ENCODE peak calls at places on chromosomes 12 and 14, in five cellular contexts. One of them, this sample, is unnamed.

GRCh38 chr12:11863988-11864387 is 206.8 kb upstream of the BCL2L14 start:
- DNase-seq in dorsolateral prefrontal cortex: no peak
- DNase-seq in body of pancreas: no peak
- DNase-seq in left ventricle myocardium inferior: no peak
- DNase-seq in PC-9: no peak
- DNase-seq in this sample: no peak

GRCh38 chr14:32559595-32559994 is 230.5 kb downstream of the AKAP6 start:
- DNase-seq in dorsolateral prefrontal cortex: no peak
- DNase-seq in body of pancreas: no peak
- DNase-seq in left ventricle myocardium inferior: no peak
- DNase-seq in PC-9: no peak
- DNase-seq in this sample: no peak

GRCh38 chr12:3299929-3300832 is 190.8 kb upstream of the PRMT8 start:
- DNase-seq in dorsolateral prefrontal cortex: peak
- DNase-seq in body of pancreas: peak
- DNase-seq in left ventricle myocardium inferior: peak
- DNase-seq in PC-9: peak
- DNase-seq in this sample: peak

GRCh38 chr14:21860172-21860571 is 186.6 kb upstream of the OR4E1 start:
- DNase-seq in dorsolateral prefrontal cortex: no peak
- DNase-seq in body of pancreas: no peak
- DNase-seq in left ventricle myocardium inferior: no peak
- DNase-seq in PC-9: no peak
- DNase-seq in this sample: no peak

GRCh38 chr14:54942913-54943312 is 40.3 kb upstream of the GCH1 start:
- DNase-seq in dorsolateral prefrontal cortex: no peak
- DNase-seq in body of pancreas: no peak
- DNase-seq in left ventricle myocardium inferior: no peak
- DNase-seq in PC-9: no peak
- DNase-seq in this sample: no peak

GRCh38 chr12:108285016-108285415 is 54.1 kb downstream of the CMKLR1 start:
- DNase-seq in dorsolateral prefrontal cortex: no peak
- DNase-seq in body of pancreas: no peak
- DNase-seq in left ventricle myocardium inferior: no peak
- DNase-seq in PC-9: no peak
- DNase-seq in this sample: no peak

GRCh38 chr12:39906237-39906636 is 199.6 kb downstream of the SLC2A13 start:
- DNase-seq in dorsolateral prefrontal cortex: no peak
- DNase-seq in body of pancreas: no peak
- DNase-seq in left ventricle myocardium inferior: no peak
- DNase-seq in PC-9: no peak
- DNase-seq in this sample: no peak

GRCh38 chr14:36604757-36605505 is 22.5 kb upstream of the NKX2-8 start:
- DNase-seq in dorsolateral prefrontal cortex: peak
- DNase-seq in body of pancreas: peak
- DNase-seq in left ventricle myocardium inferior: no peak
- DNase-seq in PC-9: peak
- DNase-seq in this sample: peak

GRCh38 chr12:122363782-122364181 is 58.7 kb downstream of the CLIP1 start:
- DNase-seq in dorsolateral prefrontal cortex: no peak
- DNase-seq in body of pancreas: no peak
- DNase-seq in left ventricle myocardium inferior: no peak
- DNase-seq in PC-9: no peak
- DNase-seq in this sample: no peak

GRCh38 chr12:124390442-124391116 is 95.7 kb downstream of the RFLNA start:
- DNase-seq in dorsolateral prefrontal cortex: no peak
- DNase-seq in body of pancreas: peak
- DNase-seq in left ventricle myocardium inferior: peak
- DNase-seq in PC-9: peak
- DNase-seq in this sample: no peak

GRCh38 chr12:716506-716905 is 35.9 kb upstream of the WNK1 start:
- DNase-seq in dorsolateral prefrontal cortex: no peak
- DNase-seq in body of pancreas: no peak
- DNase-seq in left ventricle myocardium inferior: peak
- DNase-seq in PC-9: no peak
- DNase-seq in this sample: no peak

GRCh38 chr14:68766299-68767247 is 26.3 kb downstream of the ZFP36L1 start:
- DNase-seq in dorsolateral prefrontal cortex: no peak
- DNase-seq in body of pancreas: no peak
- DNase-seq in left ventricle myocardium inferior: no peak
- DNase-seq in PC-9: no peak
- DNase-seq in this sample: no peak

GRCh38 chr14:43786066-43786762 is 720.9 kb downstream of the FSCB start:
- DNase-seq in dorsolateral prefrontal cortex: no peak
- DNase-seq in body of pancreas: no peak
- DNase-seq in left ventricle myocardium inferior: peak
- DNase-seq in PC-9: no peak
- DNase-seq in this sample: peak

GRCh38 chr14:93965287-93965821 is 11.0 kb downstream of the ASB2 start:
- DNase-seq in dorsolateral prefrontal cortex: no peak
- DNase-seq in body of pancreas: no peak
- DNase-seq in left ventricle myocardium inferior: no peak
- DNase-seq in PC-9: peak
- DNase-seq in this sample: no peak

GRCh38 chr14:55450539-55450938 is 10.1 kb upstream of the TBPL2 start:
- DNase-seq in dorsolateral prefrontal cortex: no peak
- DNase-seq in body of pancreas: no peak
- DNase-seq in left ventricle myocardium inferior: no peak
- DNase-seq in PC-9: no peak
- DNase-seq in this sample: no peak

GRCh38 chr12:126210448-126210847 is 1145.2 kb downstream of the AACS start:
- DNase-seq in dorsolateral prefrontal cortex: no peak
- DNase-seq in body of pancreas: no peak
- DNase-seq in left ventricle myocardium inferior: no peak
- DNase-seq in PC-9: no peak
- DNase-seq in this sample: no peak

GRCh38 chr14:91277546-91278382 is 33.3 kb upstream of the GPR68 start:
- DNase-seq in dorsolateral prefrontal cortex: peak
- DNase-seq in body of pancreas: no peak
- DNase-seq in left ventricle myocardium inferior: no peak
- DNase-seq in PC-9: no peak
- DNase-seq in this sample: no peak

GRCh38 chr14:45526715-45527549 is 273.9 kb upstream of the MIS18BP1 start:
- DNase-seq in dorsolateral prefrontal cortex: no peak
- DNase-seq in body of pancreas: peak
- DNase-seq in left ventricle myocardium inferior: no peak
- DNase-seq in PC-9: peak
- DNase-seq in this sample: peak

GRCh38 chr14:77653473-77653872 is 37.0 kb upstream of the SPTLC2 start:
- DNase-seq in dorsolateral prefrontal cortex: no peak
- DNase-seq in body of pancreas: no peak
- DNase-seq in left ventricle myocardium inferior: no peak
- DNase-seq in PC-9: no peak
- DNase-seq in this sample: no peak

GRCh38 chr12:94327819-94328218 is 131.8 kb downstream of the CEP83 start:
- DNase-seq in dorsolateral prefrontal cortex: no peak
- DNase-seq in body of pancreas: no peak
- DNase-seq in left ventricle myocardium inferior: no peak
- DNase-seq in PC-9: no peak
- DNase-seq in this sample: no peak

GRCh38 chr12:117671734-117672133 is 297.1 kb downstream of the KSR2 start:
- DNase-seq in dorsolateral prefrontal cortex: no peak
- DNase-seq in body of pancreas: peak
- DNase-seq in left ventricle myocardium inferior: peak
- DNase-seq in PC-9: no peak
- DNase-seq in this sample: peak

DNA sequence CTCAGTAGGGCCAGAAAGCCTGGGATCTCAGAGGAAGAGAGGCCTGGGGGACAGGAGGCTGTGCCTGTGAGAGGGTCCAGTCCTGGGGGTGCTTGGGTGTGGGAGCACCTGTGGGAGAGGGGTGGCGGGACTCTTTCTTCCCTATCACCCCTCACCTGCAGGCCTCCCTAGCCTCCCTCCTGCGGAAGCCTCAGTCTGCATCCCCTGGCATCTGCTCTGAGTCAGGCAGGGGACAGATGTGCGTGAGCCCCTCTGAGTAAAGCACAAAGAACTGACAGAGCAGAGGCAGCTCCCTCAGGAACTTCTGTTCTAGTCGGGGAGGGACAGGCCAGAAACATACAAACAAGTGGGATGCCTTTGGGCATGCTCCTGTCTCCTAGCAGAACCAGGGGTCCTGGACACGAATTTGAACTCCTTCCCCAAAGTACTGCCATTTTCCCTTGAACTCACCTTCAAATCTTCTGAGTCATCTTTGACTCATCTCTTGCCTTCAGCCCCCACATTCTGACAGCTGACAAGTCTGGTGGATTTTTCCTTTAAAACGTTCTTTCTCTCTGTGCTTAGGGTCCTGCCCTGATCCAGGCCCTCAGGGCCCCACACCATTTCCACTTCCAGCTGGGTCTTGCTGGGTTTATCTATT is 8.5 kb upstream of the HSP90AA1 start:
- DNase-seq in dorsolateral prefrontal cortex: no peak
- DNase-seq in body of pancreas: no peak
- DNase-seq in left ventricle myocardium inferior: no peak
- DNase-seq in PC-9: no peak
- DNase-seq in this sample: no peak
- TF ChIP-seq CTCF in dorsolateral prefrontal cortex: no peak
- TF ChIP-seq CTCF in body of pancreas: no peak
- TF ChIP-seq CTCF in left ventricle myocardium inferior: no peak
- TF ChIP-seq CTCF in PC-9: no peak
- TF ChIP-seq CTCF in this sample: no peak

GRCh38 chr12:26244503-26244902 is 49.1 kb downstream of the SSPN start:
- DNase-seq in dorsolateral prefrontal cortex: no peak
- DNase-seq in body of pancreas: no peak
- DNase-seq in left ventricle myocardium inferior: no peak
- DNase-seq in PC-9: no peak
- DNase-seq in this sample: no peak

GRCh38 chr12:26245175-26245942 is 50.0 kb downstream of the SSPN start:
- DNase-seq in dorsolateral prefrontal cortex: no peak
- DNase-seq in body of pancreas: no peak
- DNase-seq in left ventricle myocardium inferior: no peak
- DNase-seq in PC-9: no peak
- DNase-seq in this sample: no peak

GRCh38 chr12:26247873-26248272 is 52.5 kb downstream of the SSPN start:
- DNase-seq in dorsolateral prefrontal cortex: no peak
- DNase-seq in body of pancreas: no peak
- DNase-seq in left ventricle myocardium inferior: no peak
- DNase-seq in PC-9: no peak
- DNase-seq in this sample: no peak

GRCh38 chr12:26242683-26243082 is 47.3 kb downstream of the SSPN start:
- DNase-seq in dorsolateral prefrontal cortex: no peak
- DNase-seq in body of pancreas: no peak
- DNase-seq in left ventricle myocardium inferior: no peak
- DNase-seq in PC-9: no peak
- DNase-seq in this sample: no peak

DNA sequence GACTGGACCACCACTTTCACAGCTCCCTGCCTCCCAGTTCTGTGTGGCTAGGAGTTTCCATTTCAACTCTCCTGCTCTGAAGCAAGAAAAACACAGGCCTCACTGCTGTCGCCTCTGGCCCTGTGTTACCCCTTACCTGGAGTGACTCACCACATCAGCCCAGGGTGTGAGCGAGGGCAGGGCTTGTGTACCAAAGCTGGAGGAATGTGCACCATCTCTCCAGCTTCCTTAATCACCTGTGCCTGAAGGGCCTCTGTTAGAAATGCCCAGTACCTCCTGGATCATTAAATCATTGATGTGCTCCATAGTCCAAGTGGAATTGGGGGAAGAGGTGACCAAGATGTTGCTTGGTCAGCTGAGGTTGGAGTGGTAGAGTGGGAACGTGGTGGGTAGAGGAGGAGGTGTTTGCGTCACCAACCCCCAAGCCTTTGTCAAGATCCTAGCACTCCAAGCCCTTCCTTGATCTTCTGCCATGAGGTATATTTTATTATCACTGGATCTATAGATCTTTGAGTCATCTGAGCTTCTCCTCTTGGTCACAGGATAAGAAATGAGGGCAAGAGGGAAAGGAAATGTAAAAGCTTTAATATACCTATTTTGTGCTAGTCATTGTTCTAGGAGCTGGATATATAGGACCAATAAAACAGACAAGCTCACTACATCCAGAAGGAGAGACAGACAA is 51.3 kb downstream of the SSPN start:
- DNase-seq in dorsolateral prefrontal cortex: no peak
- DNase-seq in body of pancreas: peak
- DNase-seq in left ventricle myocardium inferior: no peak
- DNase-seq in PC-9: peak
- DNase-seq in this sample: no peak
- H3K4me3 ChIP-seq in dorsolateral prefrontal cortex: no peak
- H3K4me3 ChIP-seq in body of pancreas: no peak
- H3K4me3 ChIP-seq in left ventricle myocardium inferior: no peak
- H3K4me3 ChIP-seq in PC-9: peak
- H3K4me3 ChIP-seq in this sample: no peak

DNA sequence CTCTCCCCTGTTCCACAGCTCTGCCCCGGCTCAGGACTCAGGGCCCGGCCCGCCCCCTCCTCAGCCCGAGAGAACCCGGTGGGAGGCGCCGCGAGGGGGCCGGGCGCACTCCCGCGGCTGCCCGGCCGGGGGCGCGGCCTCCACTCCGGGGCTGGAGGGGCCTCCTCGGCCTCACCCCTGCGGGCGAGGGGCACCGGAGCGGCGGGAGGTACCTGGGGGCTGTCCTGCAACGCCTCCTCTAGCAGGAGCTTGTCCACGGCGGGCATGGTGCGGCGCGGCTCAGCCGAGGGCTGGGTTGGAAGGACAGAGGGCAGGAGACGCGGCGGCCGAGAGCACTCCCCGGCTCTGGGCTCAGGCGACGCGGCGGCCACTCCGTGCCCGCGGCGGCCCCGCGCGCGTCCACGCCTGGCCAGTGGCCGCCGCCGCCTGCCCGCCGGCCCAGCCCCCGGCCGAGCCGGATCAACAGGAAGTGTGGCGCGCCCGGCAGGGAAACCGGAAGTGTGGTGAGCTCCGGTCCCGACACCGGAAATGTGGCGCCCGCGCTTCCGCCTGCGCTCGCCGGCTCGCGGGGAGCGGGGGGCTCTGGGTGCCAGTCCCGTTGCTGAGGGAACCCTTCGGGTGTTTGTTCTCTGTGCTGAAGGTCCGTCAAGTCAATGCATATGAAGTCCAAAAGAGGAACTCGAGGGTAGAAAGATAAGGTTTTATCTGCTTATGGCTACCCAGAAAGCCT is at the start of gene APPL2:
- DNase-seq in dorsolateral prefrontal cortex: peak
- DNase-seq in body of pancreas: peak
- DNase-seq in left ventricle myocardium inferior: peak
- DNase-seq in PC-9: peak
- DNase-seq in this sample: no peak
- TF ChIP-seq CTCF in dorsolateral prefrontal cortex: peak
- TF ChIP-seq CTCF in body of pancreas: peak
- TF ChIP-seq CTCF in left ventricle myocardium inferior: peak
- TF ChIP-seq CTCF in PC-9: peak
- TF ChIP-seq CTCF in this sample: no peak

GRCh38 chr12:106918746-106919145 is 37.0 kb upstream of the TMEM263 start:
- DNase-seq in dorsolateral prefrontal cortex: no peak
- DNase-seq in body of pancreas: no peak
- DNase-seq in left ventricle myocardium inferior: no peak
- DNase-seq in PC-9: no peak
- DNase-seq in this sample: no peak
- H3K4me3 ChIP-seq in dorsolateral prefrontal cortex: no peak
- H3K4me3 ChIP-seq in body of pancreas: no peak
- H3K4me3 ChIP-seq in left ventricle myocardium inferior: no peak
- H3K4me3 ChIP-seq in PC-9: no peak
- H3K4me3 ChIP-seq in this sample: no peak

DNA sequence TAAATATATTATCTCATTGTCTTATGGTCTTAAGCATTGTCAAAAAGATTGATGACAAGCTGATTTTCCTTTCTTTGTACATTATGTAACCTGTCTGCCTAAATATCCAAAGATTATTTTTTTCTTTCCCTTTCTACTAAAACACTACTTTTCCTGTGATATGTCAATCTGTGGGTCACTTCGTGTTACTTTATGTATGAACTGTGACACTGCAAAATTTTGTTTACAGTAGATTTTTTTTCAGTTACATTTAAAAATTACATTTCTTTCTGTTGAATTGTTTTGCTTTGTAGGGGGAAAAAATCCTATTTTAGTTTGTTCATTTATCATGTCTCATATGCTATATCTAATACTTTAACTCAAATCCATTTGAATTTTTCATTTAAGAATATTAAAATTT is 392.3 kb upstream of the ATXN7L3B start:
- DNase-seq in dorsolateral prefrontal cortex: no peak
- DNase-seq in body of pancreas: no peak
- DNase-seq in left ventricle myocardium inferior: no peak
- DNase-seq in PC-9: no peak
- DNase-seq in this sample: no peak
- TF ChIP-seq CTCF in dorsolateral prefrontal cortex: no peak
- TF ChIP-seq CTCF in body of pancreas: no peak
- TF ChIP-seq CTCF in left ventricle myocardium inferior: no peak
- TF ChIP-seq CTCF in PC-9: no peak
- TF ChIP-seq CTCF in this sample: no peak

This sample was measured in LNCaP clone FGC.